ENCODE peak calls at places on chromosomes 5 and 9, in eight cellular contexts. B is GM23248; W is NCI-H1436 treated with DMSO at 0.1 percent for 48 hours; H is Panc1; T is cardiac septum; M is activated T-cell treated with anti-CD3 and anti-CD28 coated beads, Interleukin-2, amount 50 U/mL, for 4 hours; N is left cardiac atrium; D is WTC11. C is an unnamed sample.

GRCh38 chr9:102428305-102428704 is 566.8 kb upstream of the CYLC2 start:
- DNase-seq in B (no peak), W (no peak), H (no peak), T (no peak), M (no peak), N (no peak), D (no peak), C (no peak)

GRCh38 chr5:9698125-9698848 is 68.1 kb upstream of the TAS2R1 start:
- DNase-seq in B (peak; percentile 69), W (no peak), H (no peak), T (no peak), M (no peak), N (no peak), D (no peak), C (peak; percentile 63)

GRCh38 chr5:169632946-169633345 is 4.1 kb upstream of the DOCK2 start:
- DNase-seq in B (no peak), W (no peak), H (no peak), T (no peak), M (no peak), N (no peak), D (no peak), C (no peak)

GRCh38 chr9:1909322-1909721 is 105.8 kb upstream of the SMARCA2 start:
- DNase-seq in B (no peak), W (no peak), H (no peak), T (no peak), M (no peak), N (no peak), D (no peak), C (no peak)

GRCh38 chr9:100478192-100478591 is 5.2 kb downstream of the TMEFF1 start:
- DNase-seq in B (no peak), W (no peak), H (no peak), T (no peak), M (no peak), N (no peak), D (no peak), C (no peak)

GRCh38 chr5:122772446-122772845 is 2.4 kb upstream of the SNX2 start:
- DNase-seq in B (peak; percentile 27), W (no peak), H (no peak), T (no peak), M (no peak), N (no peak), D (no peak), C (peak; percentile 24)

GRCh38 chr5:13218518-13218917 is 726.0 kb downstream of the DNAH5 start:
- DNase-seq in B (peak; percentile 49), W (no peak), H (no peak), T (no peak), M (no peak), N (no peak), D (peak; percentile 24), C (no peak)

GRCh38 chr5:132962429-132962928 is 955 bp downstream of the AFF4 start:
- DNase-seq in B (peak; percentile 84), W (no peak), H (peak; percentile 32), T (no peak), M (no peak), N (no peak), D (no peak), C (peak; percentile 48)

GRCh38 chr9:70111042-70111602 is 67.5 kb downstream of the MAMDC2 start:
- DNase-seq in B (peak; percentile 75), W (peak; percentile 27), H (no peak), T (peak; percentile 83), M (peak; percentile 34), N (peak; percentile 90), D (peak; percentile 90), C (peak; percentile 68)

GRCh38 chr5:17277907-17278306 is 60.5 kb downstream of the BASP1 start:
- DNase-seq in B (no peak), W (no peak), H (no peak), T (no peak), M (no peak), N (no peak), D (no peak), C (no peak)

GRCh38 chr9:77841739-77842386 is 189.7 kb downstream of the GNAQ start:
- DNase-seq in B (no peak), W (no peak), H (no peak), T (no peak), M (no peak), N (no peak), D (no peak), C (no peak)

GRCh38 chr5:157459715-157460599 is at the start of gene NIPAL4:
- DNase-seq in B (peak; percentile 48), W (no peak), H (no peak), T (peak; percentile 58), M (peak; percentile 37), N (no peak), D (peak; percentile 33), C (peak; percentile 50)

GRCh38 chr9:112104901-112105300 is 70.2 kb downstream of the SUSD1 start:
- DNase-seq in B (no peak), W (no peak), H (no peak), T (no peak), M (no peak), N (no peak), D (no peak), C (no peak)

GRCh38 chr9:36905101-36906066 is 128.7 kb downstream of the PAX5 start:
- DNase-seq in B (no peak), W (no peak), H (no peak), T (peak; percentile 19), M (no peak), N (no peak), D (peak; percentile 48), C (no peak)

GRCh38 chr5:148909766-148910165 is 83.4 kb downstream of the ADRB2 start:
- DNase-seq in B (no peak), W (no peak), H (no peak), T (no peak), M (no peak), N (no peak), D (no peak), C (no peak)

GRCh38 chr5:112210430-112211005 is 208.6 kb downstream of the EPB41L4A start:
- DNase-seq in B (peak; percentile 59), W (no peak), H (no peak), T (no peak), M (no peak), N (peak; percentile 47), D (peak; percentile 38), C (peak; percentile 23)

C was measured in AG20443.